ENCODE peak calls at places on chromosome 2, in five cellular contexts. Q is D341Med; Y is body of pancreas; T is lung microvascular endothelial cell; O is central memory CD4-positive, alpha-beta T cell. G is an unnamed sample.

GRCh38 chr2:23376972-23377371 is 8.0 kb upstream of the KLHL29 start:
- DNase-seq in Q (no peak), Y (no peak), T (no peak), O (no peak), G (no peak)

GRCh38 chr2:229344151-229344551 is 73.1 kb upstream of the PID1 start:
- DNase-seq in Q (no peak), Y (no peak), T (no peak), O (no peak), G (no peak)

GRCh38 chr2:217248312-217248935 is 388.6 kb upstream of the TNP1 start:
- DNase-seq in Q (no peak), Y (peak), T (no peak), O (no peak), G (no peak)

GRCh38 chr2:11326692-11327211 is 17.7 kb downstream of the ROCK2 start:
- DNase-seq in Q (no peak), Y (no peak), T (no peak), O (no peak), G (no peak)

GRCh38 chr2:221716434-221717303 is 144.6 kb upstream of the EPHA4 start:
- DNase-seq in Q (no peak), Y (no peak), T (no peak), O (no peak), G (no peak)

GRCh38 chr2:144510206-144510991 is 9.5 kb downstream of the ZEB2 start:
- DNase-seq in Q (no peak), Y (no peak), T (no peak), O (peak), G (no peak)

GRCh38 chr2:23685201-23685600 is 241.7 kb downstream of the ATAD2B start:
- DNase-seq in Q (no peak), Y (no peak), T (no peak), O (no peak), G (no peak)

GRCh38 chr2:201257381-201257940 is 2.9 kb upstream of the CASP8 start:
- DNase-seq in Q (no peak), Y (peak), T (no peak), O (peak), G (no peak)

GRCh38 chr2:155547571-155547970 is 785.0 kb downstream of the NR4A2 start:
- DNase-seq in Q (no peak), Y (no peak), T (no peak), O (no peak), G (no peak)

GRCh38 chr2:173175222-173175621 is 99.6 kb downstream of the MAP3K20 start:
- DNase-seq in Q (no peak), Y (no peak), T (no peak), O (no peak), G (no peak)

G was measured in dermis microvascular lymphatic vessel endothelial cell.